ENCODE peak calls at places on chromosome 6, in four cellular contexts. Q, Y, R and U are unnamed samples.

GRCh38 chr6:137867685-137868509 is 838 bp downstream of the TNFAIP3 start:
- DNase-seq in Y (no peak), R (peak; percentile 64), Q (no peak), U (no peak)

GRCh38 chr6:12418946-12419345 is 128.8 kb downstream of the EDN1 start:
- DNase-seq in Q (no peak), Y (no peak), R (no peak), U (no peak)

GRCh38 chr6:108133594-108134179 is 32.1 kb upstream of the NR2E1 start:
- DNase-seq in R (no peak), Q (peak; percentile 78), Y (peak; percentile 57), U (peak; percentile 52)

GRCh38 chr6:166633732-166634535 is 6.9 kb upstream of the RPS6KA2 start:
- DNase-seq in Q (no peak), Y (peak; percentile 27), R (no peak), U (peak; percentile 30)

GRCh38 chr6:109441069-109441816 is 719 bp downstream of the SMPD2 start:
- DNase-seq in R (no peak), Q (peak; percentile 36), Y (peak; percentile 31), U (no peak)

GRCh38 chr6:6711832-6712231 is 123.3 kb downstream of the LY86 start:
- DNase-seq in R (peak; percentile 59), Y (no peak), Q (no peak), U (no peak)

GRCh38 chr6:109944448-109944847 is 33.7 kb upstream of the GPR6 start:
- DNase-seq in Q (no peak), R (no peak), Y (no peak), U (no peak)

GRCh38 chr6:35647400-35647799 is 41.3 kb downstream of the FKBP5 start:
- DNase-seq in Y (no peak), R (no peak), Q (no peak), U (no peak)

GRCh38 chr6:131014080-131014776 is 48.8 kb downstream of the EPB41L2 start:
- DNase-seq in R (no peak), Q (no peak), Y (no peak), U (no peak)

GRCh38 chr6:154499854-154500589 is 10.5 kb downstream of the CNKSR3 start:
- DNase-seq in R (no peak), Y (no peak), Q (no peak), U (no peak)

GRCh38 chr6:84976516-84977420 is 212.4 kb upstream of the TBX18 start:
- DNase-seq in Q (no peak), Y (peak; percentile 71), R (no peak), U (no peak)

GRCh38 chr6:27956941-27957340 is at the start of gene OR2B6:
- DNase-seq in Q (no peak), R (no peak), Y (no peak), U (no peak)

GRCh38 chr6:88220493-88220892 is 54.3 kb upstream of the CNR1 start:
- DNase-seq in Y (peak; percentile 25), Q (peak; percentile 0), R (no peak), U (no peak)

GRCh38 chr6:110282412-110282811 is 75.7 kb downstream of the METTL24 start:
- DNase-seq in Y (no peak), Q (no peak), R (no peak), U (no peak)

GRCh38 chr6:14910692-14911547 is 334.9 kb upstream of the JARID2 start:
- DNase-seq in Y (peak; percentile 27), R (peak; percentile 66), Q (no peak), U (no peak)

GRCh38 chr6:148223424-148223842 is 119.2 kb upstream of the SASH1 start:
- DNase-seq in R (no peak), Y (peak; percentile 58), Q (peak; percentile 76), U (peak; percentile 52)

GRCh38 chr6:122482750-122483080 is 11.1 kb upstream of the SERINC1 start:
- DNase-seq in Y (no peak), R (no peak), Q (no peak), U (no peak)

GRCh38 chr6:99458319-99458718 is 33.2 kb upstream of the PNISR start:
- DNase-seq in Y (peak; percentile 55), R (no peak), Q (peak; percentile 7), U (peak; percentile 40)

GRCh38 chr6:129679250-129679649 is 30.7 kb downstream of the ARHGAP18 start:
- DNase-seq in Y (peak; percentile 81), R (no peak), Q (peak; percentile 50), U (no peak)

GRCh38 chr6:6678811-6679210 is 90.3 kb downstream of the LY86 start:
- DNase-seq in Y (no peak), R (no peak), Q (no peak), U (no peak)

GRCh38 chr6:50819527-50819905 is 845 bp downstream of the TFAP2B start:
- DNase-seq in Q (no peak), R (no peak), Y (peak; percentile 1), U (no peak)

GRCh38 chr6:56954389-56955170 is at the start of gene BEND6:
- DNase-seq in R (no peak), Y (peak; percentile 83), Q (peak; percentile 79), U (peak; percentile 81)

GRCh38 chr6:111220383-111221031 is 133.2 kb downstream of the SLC16A10 start:
- DNase-seq in Y (no peak), Q (no peak), R (no peak), U (no peak)

GRCh38 chr6:72425003-72425681 is 196.7 kb upstream of the KCNQ5 start:
- DNase-seq in R (no peak), Y (peak; percentile 89), Q (peak; percentile 96), U (peak; percentile 92)

GRCh38 chr6:31300797-31301196 is 28.9 kb upstream of the HLA-C start:
- DNase-seq in Q (no peak), R (no peak), Y (no peak), U (no peak)

GRCh38 chr6:35429463-35429862 is 22.7 kb upstream of the FANCE start:
- DNase-seq in Y (no peak), R (no peak), Q (no peak), U (no peak)

GRCh38 chr6:130421567-130421966 is 55.8 kb downstream of the TMEM200A start:
- DNase-seq in Y (peak; percentile 88), Q (peak; percentile 91), R (no peak), U (peak; percentile 73)

GRCh38 chr6:161498359-161498758 is 224.5 kb upstream of the AGPAT4 start:
- DNase-seq in R (no peak), Q (peak; percentile 63), Y (peak; percentile 78), U (no peak)

GRCh38 chr6:145722190-145722589 is 13.1 kb downstream of the EPM2A start:
- DNase-seq in Q (no peak), Y (no peak), R (no peak), U (no peak)

GRCh38 chr6:122719176-122719575 is 60.3 kb upstream of the FABP7 start:
- DNase-seq in Q (no peak), R (no peak), Y (no peak), U (no peak)

GRCh38 chr6:101086473-101086872 is 205.3 kb upstream of the ASCC3 start:
- DNase-seq in Q (no peak), R (no peak), Y (no peak), U (no peak)

GRCh38 chr6:102995491-102995890 is 1602.0 kb downstream of the GRIK2 start:
- DNase-seq in Y (no peak), R (no peak), Q (no peak), U (no peak)

DNA sequence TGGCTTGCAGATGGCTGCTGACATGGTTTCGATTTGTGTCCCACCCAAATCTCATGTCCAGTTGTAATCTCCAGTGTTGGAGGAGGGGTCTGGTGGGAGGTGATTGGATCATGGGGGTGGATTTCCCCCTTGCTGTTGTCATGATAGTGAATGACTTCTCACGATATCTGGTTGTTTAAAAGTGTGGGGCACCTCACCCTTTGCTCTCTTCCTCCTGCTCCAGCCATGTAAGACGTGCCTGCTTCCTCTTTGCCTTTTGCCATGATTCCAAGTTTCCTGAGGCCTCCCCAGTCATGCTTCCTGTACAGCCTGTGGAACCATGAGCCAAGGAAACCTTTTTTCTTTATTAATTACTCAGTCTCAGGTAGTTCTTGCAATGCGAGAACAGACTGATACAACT is 77.6 kb upstream of the FUCA2 start:
- DNase-seq in Y (no peak), R (no peak), Q (no peak), U (no peak)
- TF ChIP-seq CTCF in Y (no peak), R (no peak), Q (no peak), U (no peak)

GRCh38 chr6:13576017-13576416 is 1.6 kb downstream of the SIRT5 start:
- DNase-seq in R (no peak), Y (no peak), Q (no peak), U (no peak)

GRCh38 chr6:13573669-13574110 is 711 bp upstream of the SIRT5 start:
- DNase-seq in Y (peak; percentile 65), Q (peak; percentile 34), R (no peak), U (peak; percentile 20)

GRCh38 chr6:13574571-13575376 is at the start of gene SIRT5:
- DNase-seq in R (peak; percentile 79), Q (peak; percentile 77), Y (peak; percentile 72), U (peak; percentile 81)

GRCh38 chr6:13574149-13574570 is 241 bp upstream of the SIRT5 start:
- DNase-seq in Q (peak; percentile 75), R (peak; percentile 93), Y (peak; percentile 86), U (peak; percentile 83)

GRCh38 chr6:13575377-13575775 is 975 bp downstream of the SIRT5 start:
- DNase-seq in R (no peak), Q (no peak), Y (no peak), U (no peak)
- TF ChIP-seq CTCF in R (peak; percentile 56), Q (peak; percentile 71), Y (peak; percentile 78), U (peak; percentile 95)

GRCh38 chr6:32807020-32807580 is 9.7 kb downstream of the HLA-DOB start:
- DNase-seq in Y (no peak), Q (no peak), R (no peak), U (no peak)
- TF ChIP-seq CTCF in Y (no peak), Q (no peak), R (no peak), U (peak; percentile 10)

GRCh38 chr6:37741757-37742400 is 44.2 kb upstream of the MDGA1 start:
- DNase-seq in Q (no peak), R (no peak), Y (no peak), U (no peak)
- TF ChIP-seq CTCF in Q (peak; percentile 29), R (peak; percentile 27), Y (no peak), U (peak; percentile 35)

DNA sequence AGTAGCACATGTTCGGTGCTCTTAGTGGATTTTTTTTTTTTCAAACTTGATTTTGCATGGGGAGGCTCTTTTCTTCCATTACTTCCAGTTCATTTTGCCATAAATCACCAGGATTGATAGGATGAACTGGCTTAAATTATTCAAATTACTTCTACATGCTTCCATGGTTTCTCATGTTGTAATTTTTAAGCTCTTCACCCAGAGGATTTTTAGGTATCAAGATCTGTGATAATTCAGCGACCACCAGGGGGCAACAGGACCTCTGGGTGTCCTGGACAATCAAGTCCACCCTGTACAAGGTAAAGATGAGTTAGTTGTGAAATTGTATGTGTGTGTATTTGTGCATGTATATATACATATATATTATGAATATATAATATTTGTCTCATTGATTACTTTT is 4.2 kb upstream of the EPHA7 start:
- DNase-seq in Q (peak; percentile 18), Y (peak; percentile 44), R (no peak), U (no peak)
- TF ChIP-seq CTCF in Q (peak; percentile 65), Y (peak; percentile 37), R (peak; percentile 27), U (peak; percentile 52)

DNA sequence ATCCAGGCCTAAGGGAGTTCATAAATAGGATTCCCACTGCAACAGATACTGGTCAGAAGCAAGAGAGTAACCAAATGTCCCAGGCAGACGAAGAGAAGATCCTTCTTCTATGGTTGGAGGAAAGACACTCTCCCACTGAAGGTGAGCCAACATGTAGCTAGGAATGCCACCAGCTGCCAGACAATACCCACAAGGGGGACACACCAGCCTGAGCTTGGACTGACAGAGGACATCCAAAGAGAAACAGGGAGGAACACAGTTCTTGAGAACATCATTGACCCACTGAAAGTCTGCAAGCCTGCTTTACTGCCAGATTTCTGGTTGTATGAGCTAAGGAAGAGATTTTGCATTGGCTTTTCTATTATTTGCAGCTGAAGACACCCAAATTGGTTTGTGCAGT is 80.1 kb downstream of the PXDC1 start:
- DNase-seq in Y (no peak), Q (no peak), R (no peak), U (no peak)
- TF ChIP-seq CTCF in Y (no peak), Q (no peak), R (no peak), U (no peak)